ENCODE peak calls at places on chromosome 15, in eight cellular contexts. M, C, E, L, G, V, N and R are unnamed samples.

GRCh38 chr15:78060232-78060631 is 17.3 kb downstream of the TBC1D2B start:
- DNase-seq in E (no peak), M (no peak), N (no peak), C (no peak), L (no peak), V (no peak), G (no peak), R (no peak)

GRCh38 chr15:87733005-87733404 is 523.5 kb downstream of the NTRK3 start:
- DNase-seq in E (no peak), V (no peak), M (no peak), N (peak; percentile 53), G (no peak), C (peak; percentile 17), L (no peak), R (no peak)

GRCh38 chr15:43215961-43216360 is 4.9 kb downstream of the EPB42 start:
- DNase-seq in N (peak; percentile 35), E (no peak), M (no peak), C (no peak), V (no peak), G (no peak), L (peak; percentile 32), R (no peak)

GRCh38 chr15:38440353-38441129 is 13.4 kb upstream of the FAM98B start:
- DNase-seq in N (peak; percentile 79), G (peak; percentile 63), E (peak; percentile 32), C (peak; percentile 54), V (no peak), L (peak; percentile 32), M (peak; percentile 30), R (peak; percentile 20)

GRCh38 chr15:83928878-83929418 is 275.0 kb downstream of the ADAMTSL3 start:
- DNase-seq in M (no peak), L (no peak), N (peak; percentile 25), G (no peak), C (no peak), E (no peak), V (no peak), R (no peak)

GRCh38 chr15:69971771-69972170 is 125.9 kb downstream of the TLE3 start:
- DNase-seq in M (no peak), E (no peak), V (no peak), L (no peak), G (no peak), N (no peak), C (no peak), R (no peak)

GRCh38 chr15:64938192-64938591 is 26.5 kb downstream of the ANKDD1A start:
- DNase-seq in G (no peak), E (no peak), V (no peak), M (no peak), L (no peak), N (peak; percentile 55), C (no peak), R (no peak)

GRCh38 chr15:70339551-70340517 is 242.1 kb upstream of the TLE3 start:
- DNase-seq in C (no peak), G (peak; percentile 56), N (peak; percentile 67), M (no peak), L (no peak), V (no peak), E (no peak), R (no peak)

GRCh38 chr15:69031013-69032001 is 16.8 kb downstream of the NOX5 start:
- DNase-seq in M (peak; percentile 32), C (peak; percentile 60), V (no peak), L (no peak), N (peak; percentile 62), E (peak; percentile 19), G (peak; percentile 39), R (peak; percentile 44)

GRCh38 chr15:92407343-92407742 is 13.7 kb downstream of the ST8SIA2 start:
- DNase-seq in C (no peak), L (no peak), E (no peak), G (no peak), V (no peak), M (no peak), N (no peak), R (no peak)

GRCh38 chr15:96428742-96429141 is 98.2 kb downstream of the NR2F2 start:
- DNase-seq in L (peak; percentile 97), E (no peak), V (no peak), M (peak; percentile 22), N (peak; percentile 93), G (peak; percentile 97), C (no peak), R (no peak)

GRCh38 chr15:40155270-40155910 is 5.5 kb upstream of the BUB1B start:
- DNase-seq in C (no peak), N (no peak), V (no peak), L (no peak), M (no peak), G (no peak), E (no peak), R (peak; percentile 82)

GRCh38 chr15:65275728-65276126 is 11.0 kb downstream of the PARP16 start:
- DNase-seq in E (no peak), G (no peak), N (no peak), L (peak; percentile 31), V (no peak), C (no peak), M (no peak), R (no peak)

GRCh38 chr15:100565591-100565990 is 36.4 kb downstream of the LINS1 start:
- DNase-seq in L (no peak), V (no peak), E (no peak), M (no peak), C (no peak), N (no peak), G (no peak), R (no peak)

GRCh38 chr15:80991446-80991845 is 1.8 kb upstream of the MESD start:
- DNase-seq in G (peak; percentile 92), C (no peak), M (peak; percentile 51), N (peak; percentile 72), E (no peak), V (no peak), L (no peak), R (no peak)

GRCh38 chr15:67542192-67542461 is 376 bp upstream of the MAP2K5 start:
- DNase-seq in N (peak; percentile 22), C (no peak), L (no peak), M (no peak), V (no peak), E (no peak), G (peak; percentile 29), R (no peak)

GRCh38 chr15:34726407-34727100 is 28.2 kb downstream of the GJD2 start:
- DNase-seq in C (no peak), E (no peak), L (peak; percentile 55), G (no peak), N (peak; percentile 9), V (no peak), M (no peak), R (no peak)

GRCh38 chr15:94793641-94794040 is 562.3 kb downstream of the MCTP2 start:
- DNase-seq in L (no peak), E (no peak), V (no peak), M (no peak), C (peak; percentile 3), G (peak; percentile 78), N (peak; percentile 8), R (no peak)

GRCh38 chr15:47374222-47374621 is 343.1 kb upstream of the SEMA6D start:
- DNase-seq in E (no peak), L (peak; percentile 34), V (no peak), N (peak; percentile 59), G (peak; percentile 47), M (no peak), C (no peak), R (no peak)

GRCh38 chr15:60070838-60071493 is 66.9 kb downstream of the FOXB1 start:
- DNase-seq in V (no peak), C (no peak), G (peak; percentile 91), L (peak; percentile 38), E (no peak), N (peak; percentile 76), M (no peak), R (no peak)

GRCh38 chr15:60073441-60073840 is 69.3 kb downstream of the FOXB1 start:
- DNase-seq in N (no peak), G (no peak), L (no peak), M (no peak), E (no peak), C (no peak), V (no peak), R (no peak)

GRCh38 chr15:60076055-60076454 is 71.9 kb downstream of the FOXB1 start:
- DNase-seq in N (no peak), L (no peak), M (no peak), V (no peak), E (no peak), G (no peak), C (no peak), R (no peak)

GRCh38 chr15:60076582-60077263 is 72.6 kb downstream of the FOXB1 start:
- DNase-seq in N (no peak), V (no peak), L (no peak), E (no peak), C (no peak), G (no peak), M (no peak), R (no peak)

DNA sequence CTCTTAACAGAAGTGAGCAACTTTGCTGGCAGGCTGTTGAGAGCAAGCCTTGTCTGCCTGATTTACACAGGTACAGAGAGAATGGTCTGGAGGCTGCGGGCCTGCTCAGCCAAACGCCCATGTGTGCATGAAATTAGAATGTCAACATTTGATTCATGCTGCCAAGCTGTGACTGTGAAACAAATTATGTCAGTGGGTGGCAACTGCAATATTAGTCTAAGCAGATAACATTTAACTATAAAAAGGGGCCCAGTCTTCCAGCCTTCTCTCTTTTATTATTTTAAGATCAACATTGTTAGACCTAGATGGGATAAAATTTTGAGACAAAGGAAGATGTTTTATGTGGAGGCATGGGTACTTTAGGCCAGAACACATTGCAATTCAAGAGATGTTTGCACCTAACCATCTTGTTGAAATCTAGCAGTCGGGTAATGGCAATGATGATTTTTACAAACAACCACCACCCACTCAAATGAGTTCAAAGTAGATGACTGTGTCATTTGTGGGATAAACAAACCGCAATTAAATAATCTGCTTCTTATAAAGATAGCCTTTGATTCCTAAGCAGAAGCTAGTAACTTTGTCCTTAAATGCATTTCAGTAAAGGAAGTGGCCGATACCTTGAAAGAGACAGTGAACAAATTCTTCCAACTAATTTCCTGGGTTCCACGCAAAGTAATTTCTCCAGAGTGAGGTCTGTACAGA is 70.2 kb downstream of the FOXB1 start:
- DNase-seq in C (peak; percentile 37), L (no peak), N (peak; percentile 24), E (no peak), M (no peak), G (no peak), V (no peak), R (no peak)
- TF ChIP-seq CTCF in C (no peak), L (no peak), N (no peak), E (no peak), M (no peak), G (no peak), V (no peak), R (no peak)

GRCh38 chr15:41424809-41425208 is 7.9 kb downstream of the RTF1 start:
- DNase-seq in G (no peak), C (no peak), L (no peak), E (no peak), M (no peak), N (no peak), V (no peak), R (no peak)
- TF ChIP-seq CTCF in G (no peak), C (no peak), L (peak; percentile 27), E (no peak), M (no peak), N (no peak), V (no peak), R (no peak)

GRCh38 chr15:72579814-72580213 is 74.7 kb upstream of the GOLGA6B start:
- DNase-seq in N (no peak), V (no peak), E (no peak), C (no peak), G (no peak), M (no peak), L (no peak), R (no peak)
- TF ChIP-seq CTCF in N (no peak), V (no peak), E (no peak), C (no peak), G (no peak), M (no peak), L (no peak), R (no peak)

GRCh38 chr15:86213420-86213819 is 133.7 kb downstream of the AGBL1 start:
- DNase-seq in C (no peak), N (no peak), M (no peak), E (no peak), V (no peak), G (no peak), L (no peak), R (no peak)
- TF ChIP-seq CTCF in C (no peak), N (no peak), M (no peak), E (peak; percentile 30), V (no peak), G (no peak), L (no peak), R (no peak)